ENCODE peak calls at places on chromosome 17, in six cellular contexts. One of them, this sample, is unnamed.
A peak's percentile ranks its signal among the peaks of the same experiment; 100 is the strongest.

GRCh38 chr17:37610971-37611370 is 1.8 kb upstream of the SYNRG start:
- DNase-seq in K562: no peak
- DNase-seq in AG09319: no peak
- DNase-seq in bronchial epithelial cell: no peak
- DNase-seq in CD14-positive monocyte: no peak
- DNase-seq in foreskin fibroblast: peak; percentile 14
- DNase-seq in this sample: no peak

GRCh38 chr17:81510798-81511549 is 1.6 kb downstream of the ACTG1 start:
- DNase-seq in K562: no peak
- DNase-seq in AG09319: no peak
- DNase-seq in bronchial epithelial cell: no peak
- DNase-seq in CD14-positive monocyte: no peak
- DNase-seq in foreskin fibroblast: peak; percentile 58
- DNase-seq in this sample: no peak

GRCh38 chr17:45020354-45021138 is 30.9 kb downstream of the DCAKD start:
- DNase-seq in K562: no peak
- DNase-seq in AG09319: no peak
- DNase-seq in bronchial epithelial cell: no peak
- DNase-seq in CD14-positive monocyte: no peak
- DNase-seq in foreskin fibroblast: peak; percentile 76
- DNase-seq in this sample: peak; percentile 54

GRCh38 chr17:60971515-60972369 is 294.1 kb downstream of the BCAS3 start:
- DNase-seq in K562: peak; percentile 48
- DNase-seq in AG09319: peak; percentile 30
- DNase-seq in bronchial epithelial cell: peak; percentile 55
- DNase-seq in CD14-positive monocyte: no peak
- DNase-seq in foreskin fibroblast: peak; percentile 87
- DNase-seq in this sample: peak; percentile 46

GRCh38 chr17:81057079-81057730 is 22.3 kb downstream of the BAIAP2 start:
- DNase-seq in K562: peak; percentile 93
- DNase-seq in AG09319: no peak
- DNase-seq in bronchial epithelial cell: peak; percentile 79
- DNase-seq in CD14-positive monocyte: no peak
- DNase-seq in foreskin fibroblast: peak; percentile 80
- DNase-seq in this sample: no peak

GRCh38 chr17:44502598-44503079 is 567 bp downstream of the GPATCH8 start:
- DNase-seq in K562: peak; percentile 21
- DNase-seq in AG09319: no peak
- DNase-seq in bronchial epithelial cell: peak; percentile 61
- DNase-seq in CD14-positive monocyte: no peak
- DNase-seq in foreskin fibroblast: peak; percentile 38
- DNase-seq in this sample: no peak

GRCh38 chr17:45813051-45813731 is 29.1 kb downstream of the CRHR1 start:
- DNase-seq in K562: peak; percentile 38
- DNase-seq in AG09319: no peak
- DNase-seq in bronchial epithelial cell: no peak
- DNase-seq in CD14-positive monocyte: no peak
- DNase-seq in foreskin fibroblast: no peak
- DNase-seq in this sample: peak; percentile 73

GRCh38 chr17:28407974-28408306 is 1.9 kb upstream of the SLC46A1 start:
- DNase-seq in K562: no peak
- DNase-seq in AG09319: no peak
- DNase-seq in bronchial epithelial cell: no peak
- DNase-seq in CD14-positive monocyte: no peak
- DNase-seq in foreskin fibroblast: no peak
- DNase-seq in this sample: no peak

GRCh38 chr17:80187090-80187489 is 17.3 kb downstream of the CARD14 start:
- DNase-seq in K562: no peak
- DNase-seq in AG09319: no peak
- DNase-seq in bronchial epithelial cell: peak; percentile 81
- DNase-seq in CD14-positive monocyte: no peak
- DNase-seq in foreskin fibroblast: no peak
- DNase-seq in this sample: no peak

GRCh38 chr17:13365331-13365730 is 236.4 kb downstream of the HS3ST3A1 start:
- DNase-seq in K562: no peak
- DNase-seq in AG09319: no peak
- DNase-seq in bronchial epithelial cell: no peak
- DNase-seq in CD14-positive monocyte: no peak
- DNase-seq in foreskin fibroblast: peak; percentile 50
- DNase-seq in this sample: no peak

GRCh38 chr17:29784661-29785060 is 145.4 kb downstream of the SSH2 start:
- DNase-seq in K562: no peak
- DNase-seq in AG09319: no peak
- DNase-seq in bronchial epithelial cell: no peak
- DNase-seq in CD14-positive monocyte: no peak
- DNase-seq in foreskin fibroblast: peak; percentile 42
- DNase-seq in this sample: no peak

GRCh38 chr17:44642861-44643260 is 13.4 kb upstream of the MEIOC start:
- DNase-seq in K562: no peak
- DNase-seq in AG09319: no peak
- DNase-seq in bronchial epithelial cell: no peak
- DNase-seq in CD14-positive monocyte: no peak
- DNase-seq in foreskin fibroblast: peak; percentile 24
- DNase-seq in this sample: no peak

GRCh38 chr17:82330322-82331239 is 3.0 kb downstream of the SECTM1 start:
- DNase-seq in K562: no peak
- DNase-seq in AG09319: no peak
- DNase-seq in bronchial epithelial cell: peak; percentile 19
- DNase-seq in CD14-positive monocyte: no peak
- DNase-seq in foreskin fibroblast: peak; percentile 84
- DNase-seq in this sample: no peak

GRCh38 chr17:28404812-28405570 is 1.0 kb downstream of the SLC46A1 start:
- DNase-seq in K562: no peak
- DNase-seq in AG09319: no peak
- DNase-seq in bronchial epithelial cell: no peak
- DNase-seq in CD14-positive monocyte: no peak
- DNase-seq in foreskin fibroblast: peak; percentile 41
- DNase-seq in this sample: no peak

GRCh38 chr17:8706431-8706830 is 38.2 kb downstream of the CCDC42 start:
- DNase-seq in K562: no peak
- DNase-seq in AG09319: no peak
- DNase-seq in bronchial epithelial cell: peak; percentile 17
- DNase-seq in CD14-positive monocyte: no peak
- DNase-seq in foreskin fibroblast: no peak
- DNase-seq in this sample: no peak

GRCh38 chr17:82490512-82491195 is 28.9 kb upstream of the FOXK2 start:
- DNase-seq in K562: no peak
- DNase-seq in AG09319: no peak
- DNase-seq in bronchial epithelial cell: no peak
- DNase-seq in CD14-positive monocyte: no peak
- DNase-seq in foreskin fibroblast: no peak
- DNase-seq in this sample: no peak

GRCh38 chr17:20257008-20257407 is 210.3 kb downstream of the LGALS9B start:
- DNase-seq in K562: no peak
- DNase-seq in AG09319: no peak
- DNase-seq in bronchial epithelial cell: no peak
- DNase-seq in CD14-positive monocyte: no peak
- DNase-seq in foreskin fibroblast: no peak
- DNase-seq in this sample: no peak

GRCh38 chr17:40086150-40087044 is 14.0 kb downstream of the NR1D1 start:
- DNase-seq in K562: peak; percentile 77
- DNase-seq in AG09319: no peak
- DNase-seq in bronchial epithelial cell: no peak
- DNase-seq in CD14-positive monocyte: no peak
- DNase-seq in foreskin fibroblast: peak; percentile 68
- DNase-seq in this sample: peak; percentile 78

GRCh38 chr17:19404264-19404663 is 6.8 kb upstream of the RNF112 start:
- DNase-seq in K562: no peak
- DNase-seq in AG09319: no peak
- DNase-seq in bronchial epithelial cell: no peak
- DNase-seq in CD14-positive monocyte: no peak
- DNase-seq in foreskin fibroblast: no peak
- DNase-seq in this sample: no peak

GRCh38 chr17:36131931-36132330 is 28.3 kb downstream of the CCL4 start:
- DNase-seq in K562: no peak
- DNase-seq in AG09319: no peak
- DNase-seq in bronchial epithelial cell: no peak
- DNase-seq in CD14-positive monocyte: no peak
- DNase-seq in foreskin fibroblast: no peak
- DNase-seq in this sample: no peak

GRCh38 chr17:36133629-36134259 is 30.1 kb downstream of the CCL4 start:
- DNase-seq in K562: no peak
- DNase-seq in AG09319: no peak
- DNase-seq in bronchial epithelial cell: peak; percentile 7
- DNase-seq in CD14-positive monocyte: no peak
- DNase-seq in foreskin fibroblast: peak; percentile 3
- DNase-seq in this sample: no peak

GRCh38 chr17:36132421-36132831 is 28.8 kb downstream of the CCL4 start:
- DNase-seq in K562: no peak
- DNase-seq in AG09319: no peak
- DNase-seq in bronchial epithelial cell: no peak
- DNase-seq in CD14-positive monocyte: no peak
- DNase-seq in foreskin fibroblast: no peak
- DNase-seq in this sample: no peak

GRCh38 chr17:36129616-36130015 is 26.0 kb downstream of the CCL4 start:
- DNase-seq in K562: no peak
- DNase-seq in AG09319: no peak
- DNase-seq in bronchial epithelial cell: no peak
- DNase-seq in CD14-positive monocyte: no peak
- DNase-seq in foreskin fibroblast: no peak
- DNase-seq in this sample: no peak

DNA sequence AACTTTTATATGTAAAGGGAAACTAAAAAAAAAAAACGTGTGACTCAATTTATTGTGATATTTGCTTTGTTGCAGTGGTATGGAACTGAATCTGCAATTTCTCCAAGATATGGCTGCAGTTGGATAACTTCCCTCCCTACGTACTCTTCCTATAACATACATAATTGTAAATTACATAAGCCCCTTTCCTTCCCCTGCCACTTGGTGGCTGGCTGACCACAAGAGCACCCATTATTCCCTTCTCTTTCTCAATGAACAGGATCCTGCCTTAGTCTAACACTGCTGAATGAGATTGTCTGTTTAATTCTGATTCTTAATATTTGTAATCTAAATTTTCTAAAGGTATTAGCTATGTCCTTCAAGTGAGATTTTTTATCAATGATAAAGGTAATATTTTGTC is 27.8 kb downstream of the CCL4 start:
- DNase-seq in K562: no peak
- DNase-seq in AG09319: no peak
- DNase-seq in bronchial epithelial cell: no peak
- DNase-seq in CD14-positive monocyte: no peak
- DNase-seq in foreskin fibroblast: no peak
- DNase-seq in this sample: no peak
- TF ChIP-seq CTCF in K562: no peak
- TF ChIP-seq CTCF in AG09319: no peak
- TF ChIP-seq CTCF in bronchial epithelial cell: no peak
- TF ChIP-seq CTCF in CD14-positive monocyte: peak; percentile 33
- TF ChIP-seq CTCF in foreskin fibroblast: no peak
- TF ChIP-seq CTCF in this sample: no peak

GRCh38 chr17:68675723-68676122 is 74.6 kb upstream of the FAM20A start:
- DNase-seq in K562: no peak
- DNase-seq in AG09319: no peak
- DNase-seq in bronchial epithelial cell: no peak
- DNase-seq in CD14-positive monocyte: no peak
- DNase-seq in foreskin fibroblast: peak; percentile 18
- DNase-seq in this sample: no peak

GRCh38 chr17:68674271-68674925 is 73.2 kb upstream of the FAM20A start:
- DNase-seq in K562: no peak
- DNase-seq in AG09319: no peak
- DNase-seq in bronchial epithelial cell: peak; percentile 21
- DNase-seq in CD14-positive monocyte: no peak
- DNase-seq in foreskin fibroblast: peak; percentile 40
- DNase-seq in this sample: no peak

GRCh38 chr17:68679882-68680281 is 78.7 kb upstream of the FAM20A start:
- DNase-seq in K562: no peak
- DNase-seq in AG09319: no peak
- DNase-seq in bronchial epithelial cell: no peak
- DNase-seq in CD14-positive monocyte: no peak
- DNase-seq in foreskin fibroblast: no peak
- DNase-seq in this sample: no peak

GRCh38 chr17:68676856-68677255 is 75.7 kb upstream of the FAM20A start:
- DNase-seq in K562: no peak
- DNase-seq in AG09319: no peak
- DNase-seq in bronchial epithelial cell: no peak
- DNase-seq in CD14-positive monocyte: no peak
- DNase-seq in foreskin fibroblast: no peak
- DNase-seq in this sample: no peak
- TF ChIP-seq CTCF in K562: no peak
- TF ChIP-seq CTCF in AG09319: no peak
- TF ChIP-seq CTCF in bronchial epithelial cell: no peak
- TF ChIP-seq CTCF in CD14-positive monocyte: no peak
- TF ChIP-seq CTCF in foreskin fibroblast: no peak
- TF ChIP-seq CTCF in this sample: no peak

GRCh38 chr17:67576471-67576870 is 141.3 kb upstream of the NOL11 start:
- DNase-seq in K562: no peak
- DNase-seq in AG09319: no peak
- DNase-seq in bronchial epithelial cell: no peak
- DNase-seq in CD14-positive monocyte: no peak
- DNase-seq in foreskin fibroblast: no peak
- DNase-seq in this sample: no peak

GRCh38 chr17:67573987-67574657 is 143.6 kb upstream of the NOL11 start:
- DNase-seq in K562: no peak
- DNase-seq in AG09319: no peak
- DNase-seq in bronchial epithelial cell: no peak
- DNase-seq in CD14-positive monocyte: no peak
- DNase-seq in foreskin fibroblast: no peak
- DNase-seq in this sample: no peak

GRCh38 chr17:67577429-67577828 is 140.3 kb upstream of the NOL11 start:
- DNase-seq in K562: no peak
- DNase-seq in AG09319: no peak
- DNase-seq in bronchial epithelial cell: no peak
- DNase-seq in CD14-positive monocyte: no peak
- DNase-seq in foreskin fibroblast: no peak
- DNase-seq in this sample: no peak

GRCh38 chr17:67574658-67575293 is 143.0 kb upstream of the NOL11 start:
- DNase-seq in K562: peak; percentile 7
- DNase-seq in AG09319: no peak
- DNase-seq in bronchial epithelial cell: no peak
- DNase-seq in CD14-positive monocyte: no peak
- DNase-seq in foreskin fibroblast: no peak
- DNase-seq in this sample: no peak

DNA sequence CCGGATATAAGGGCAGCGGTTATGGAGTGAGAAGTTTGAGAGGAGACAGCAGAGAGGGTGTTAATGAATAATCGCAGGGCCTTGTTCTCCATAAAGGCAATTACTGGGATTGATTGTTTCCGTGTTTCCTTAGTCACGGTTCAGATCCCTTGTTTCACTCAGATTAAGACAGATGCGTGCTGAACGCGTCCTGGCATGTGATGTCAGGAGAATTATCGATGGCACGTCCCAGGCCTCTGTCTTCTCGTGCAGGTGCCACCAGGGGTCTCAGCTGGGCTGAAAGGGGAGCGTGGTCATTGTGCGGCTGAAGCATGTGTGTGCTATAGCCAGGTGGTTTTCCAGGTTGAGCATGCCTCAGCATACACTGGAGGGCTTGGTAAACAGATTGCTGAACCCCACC is 142.4 kb upstream of the NOL11 start:
- DNase-seq in K562: peak; percentile 5
- DNase-seq in AG09319: no peak
- DNase-seq in bronchial epithelial cell: peak; percentile 35
- DNase-seq in CD14-positive monocyte: no peak
- DNase-seq in foreskin fibroblast: no peak
- DNase-seq in this sample: no peak
- TF ChIP-seq CTCF in K562: peak; percentile 28
- TF ChIP-seq CTCF in AG09319: no peak
- TF ChIP-seq CTCF in bronchial epithelial cell: peak; percentile 28
- TF ChIP-seq CTCF in CD14-positive monocyte: no peak
- TF ChIP-seq CTCF in foreskin fibroblast: no peak
- TF ChIP-seq CTCF in this sample: no peak

GRCh38 chr17:67150826-67151225 is 94.2 kb downstream of the HELZ start:
- DNase-seq in K562: no peak
- DNase-seq in AG09319: no peak
- DNase-seq in bronchial epithelial cell: no peak
- DNase-seq in CD14-positive monocyte: no peak
- DNase-seq in foreskin fibroblast: no peak
- DNase-seq in this sample: no peak
- TF ChIP-seq CTCF in K562: no peak
- TF ChIP-seq CTCF in AG09319: no peak
- TF ChIP-seq CTCF in bronchial epithelial cell: no peak
- TF ChIP-seq CTCF in CD14-positive monocyte: no peak
- TF ChIP-seq CTCF in foreskin fibroblast: no peak
- TF ChIP-seq CTCF in this sample: no peak